ENCODE peak calls at places on chromosomes 12 and 14, in five cellular contexts. G is activated T-cell treated with anti-CD3 and anti-CD28 coated beads for 1 hour, Q is AG08395, R is body of pancreas, H is upper lobe of right lung. V is an unnamed sample.

GRCh38 chr12:42320796-42321195 is 5.1 kb downstream of the ZCRB1 start:
- DNase-seq in G (no peak), Q (no peak), R (no peak), H (no peak), V (no peak)

GRCh38 chr14:95264271-95264973 is 55.3 kb downstream of the CLMN start:
- DNase-seq in G (no peak), Q (no peak), R (no peak), H (no peak), V (no peak)

GRCh38 chr12:20212658-20213387 is 155.5 kb upstream of the PDE3A start:
- DNase-seq in G (no peak), Q (peak), R (peak), H (peak), V (peak)

GRCh38 chr12:27822076-27822712 is 42.2 kb upstream of the MANSC4 start:
- DNase-seq in G (peak), Q (peak), R (no peak), H (no peak), V (no peak)

GRCh38 chr14:75042040-75042439 is 9.2 kb downstream of the MLH3 start:
- DNase-seq in G (no peak), Q (no peak), R (no peak), H (no peak), V (no peak)

GRCh38 chr12:16588812-16589211 is 17.1 kb downstream of the LMO3 start:
- DNase-seq in G (no peak), Q (no peak), R (no peak), H (no peak), V (peak)

GRCh38 chr14:101120636-101121398 is 217.3 kb upstream of the RTL1 start:
- DNase-seq in G (no peak), Q (no peak), R (no peak), H (peak), V (peak)

GRCh38 chr12:50187084-50187900 is 20.1 kb upstream of the CERS5 start:
- DNase-seq in G (no peak), Q (peak), R (no peak), H (no peak), V (no peak)

GRCh38 chr12:104516821-104517220 is 60.1 kb downstream of the CHST11 start:
- DNase-seq in G (no peak), Q (no peak), R (no peak), H (no peak), V (no peak)

GRCh38 chr12:93139028-93139665 is 210.1 kb upstream of the EEA1 start:
- DNase-seq in G (no peak), Q (no peak), R (no peak), H (no peak), V (no peak)

GRCh38 chr14:51014086-51014485 is 69.8 kb upstream of the PYGL start:
- DNase-seq in G (no peak), Q (peak), R (no peak), H (no peak), V (peak)

GRCh38 chr12:94545937-94546771 is 86.5 kb upstream of the CEP83 start:
- DNase-seq in G (no peak), Q (peak), R (peak), H (no peak), V (no peak)

GRCh38 chr14:101088395-101088667 is 184.8 kb upstream of the RTL1 start:
- DNase-seq in G (no peak), Q (no peak), R (peak), H (no peak), V (no peak)

GRCh38 chr12:120092531-120093335 is 23.8 kb downstream of the RAB35 start:
- DNase-seq in G (no peak), Q (no peak), R (no peak), H (no peak), V (no peak)

GRCh38 chr14:101839236-101839635 is 77.7 kb downstream of the PPP2R5C start:
- DNase-seq in G (no peak), Q (no peak), R (no peak), H (no peak), V (no peak)

GRCh38 chr12:101875112-101875961 is 2.0 kb upstream of the DRAM1 start:
- DNase-seq in G (no peak), Q (no peak), R (no peak), H (no peak), V (no peak)

GRCh38 chr12:101566318-101566717 is 28.5 kb upstream of the MYBPC1 start:
- DNase-seq in G (no peak), Q (no peak), R (no peak), H (no peak), V (no peak)

GRCh38 chr14:81386379-81386778 is 13.7 kb downstream of the STON2 start:
- DNase-seq in G (no peak), Q (no peak), R (no peak), H (no peak), V (no peak)

GRCh38 chr12:58794859-58795258 is 125.4 kb downstream of the LRIG3 start:
- DNase-seq in G (no peak), Q (no peak), R (no peak), H (no peak), V (no peak)

GRCh38 chr12:127393896-127394295 is 873.1 kb upstream of the TMEM132C start:
- DNase-seq in G (no peak), Q (peak), R (no peak), H (no peak), V (no peak)

GRCh38 chr12:25994252-25994651 is 35.8 kb downstream of the RASSF8 start:
- DNase-seq in G (no peak), Q (peak), R (no peak), H (no peak), V (no peak)

GRCh38 chr12:108635201-108635996 is 1.7 kb upstream of the SELPLG start:
- DNase-seq in G (no peak), Q (no peak), R (no peak), H (no peak), V (no peak)

GRCh38 chr14:61247935-61248334 is 33.2 kb downstream of the TMEM30B start:
- DNase-seq in G (no peak), Q (no peak), R (no peak), H (no peak), V (no peak)

GRCh38 chr12:126042286-126042685 is 977.1 kb downstream of the AACS start:
- DNase-seq in G (no peak), Q (no peak), R (no peak), H (no peak), V (no peak)

GRCh38 chr12:70485704-70486103 is 119.6 kb downstream of the KCNMB4 start:
- DNase-seq in G (no peak), Q (no peak), R (no peak), H (no peak), V (no peak)

GRCh38 chr14:69716483-69717187 is 50.3 kb upstream of the SRSF5 start:
- DNase-seq in G (no peak), Q (peak), R (no peak), H (no peak), V (no peak)

GRCh38 chr14:68397827-68398226 is 395.0 kb downstream of the ZFP36L1 start:
- DNase-seq in G (no peak), Q (peak), R (no peak), H (no peak), V (no peak)

GRCh38 chr12:46357438-46358324 is 14.9 kb downstream of the SLC38A2 start:
- DNase-seq in G (no peak), Q (peak), R (no peak), H (no peak), V (no peak)

GRCh38 chr14:101709962-101710891 is 51.3 kb upstream of the PPP2R5C start:
- DNase-seq in G (no peak), Q (no peak), R (no peak), H (no peak), V (no peak)

GRCh38 chr12:132945806-132946506 is 10.2 kb downstream of the ZNF605 start:
- DNase-seq in G (no peak), Q (no peak), R (no peak), H (no peak), V (no peak)

GRCh38 chr14:79596531-79596930 is 614.8 kb downstream of the DIO2 start:
- DNase-seq in G (no peak), Q (no peak), R (no peak), H (no peak), V (no peak)

GRCh38 chr14:41607966-41608663 is 1.4 kb downstream of the LRFN5 start:
- DNase-seq in G (no peak), Q (no peak), R (no peak), H (no peak), V (peak)

GRCh38 chr12:7806863-7807487 is 17.8 kb downstream of the NANOG start:
- DNase-seq in G (peak), Q (peak), R (peak), H (peak), V (no peak)

GRCh38 chr12:56658921-56659320 is 13.1 kb upstream of the ATP5F1B start:
- DNase-seq in G (no peak), Q (no peak), R (no peak), H (no peak), V (no peak)

GRCh38 chr14:105207460-105207901 is 26.4 kb upstream of the NUDT14 start:
- DNase-seq in G (no peak), Q (no peak), R (no peak), H (no peak), V (no peak)

GRCh38 chr12:95877622-95878021 is 18.9 kb downstream of the SNRPF start:
- DNase-seq in G (no peak), Q (no peak), R (no peak), H (no peak), V (no peak)

GRCh38 chr12:28866296-28866695 is 282.8 kb upstream of the FAR2 start:
- DNase-seq in G (no peak), Q (no peak), R (no peak), H (no peak), V (no peak)

V was measured in sigmoid colon.